ENCODE peak calls at places on chromosome 1, in seven cellular contexts. Z is EL, R is Karpas-422, C is retina, W is T-helper 22 cell, F is cardiac fibroblast, S is NCI-H1436. L is an unnamed sample.
A peak's percentile ranks its signal among the peaks of the same experiment; 100 is the strongest.

GRCh38 chr1:230205719-230206198 is 138.7 kb downstream of the GALNT2 start:
- DNase-seq in Z (no peak), R (no peak), C (no peak), W (no peak), F (peak; percentile 62), S (no peak), L (no peak)

GRCh38 chr1:23807453-23807852 is 6.9 kb upstream of the GALE start:
- DNase-seq in Z (no peak), R (no peak), C (no peak), W (no peak), F (no peak), S (no peak), L (no peak)

GRCh38 chr1:25431495-25432363 is 1.0 kb downstream of the MACO1 start:
- DNase-seq in Z (peak; percentile 18), R (peak; percentile 59), C (peak; percentile 50), W (no peak), F (no peak), S (no peak), L (no peak)

GRCh38 chr1:31868862-31869261 is 53.0 kb upstream of the SPOCD1 start:
- DNase-seq in Z (no peak), R (no peak), C (no peak), W (no peak), F (no peak), S (no peak), L (no peak)

GRCh38 chr1:24850353-24850905 is 79.6 kb downstream of the RUNX3 start:
- DNase-seq in Z (peak; percentile 41), R (no peak), C (no peak), W (no peak), F (peak; percentile 57), S (no peak), L (peak; percentile 25)

GRCh38 chr1:185565314-185565713 is 168.9 kb upstream of the HMCN1 start:
- DNase-seq in Z (peak; percentile 92), R (no peak), C (no peak), W (no peak), F (peak; percentile 55), S (no peak), L (peak; percentile 58)

GRCh38 chr1:40840526-40841323 is 21.4 kb downstream of the CITED4 start:
- DNase-seq in Z (no peak), R (no peak), C (no peak), W (no peak), F (no peak), S (no peak), L (no peak)

GRCh38 chr1:110153407-110153950 is 3.2 kb downstream of the SLC6A17 start:
- DNase-seq in Z (no peak), R (no peak), C (no peak), W (no peak), F (no peak), S (no peak), L (no peak)

GRCh38 chr1:81547912-81548303 is 252.8 kb upstream of the ADGRL2 start:
- DNase-seq in Z (no peak), R (no peak), C (no peak), W (no peak), F (peak; percentile 19), S (no peak), L (no peak)

GRCh38 chr1:18738617-18739016 is 108.0 kb downstream of the PAX7 start:
- DNase-seq in Z (no peak), R (no peak), C (no peak), W (no peak), F (no peak), S (no peak), L (no peak)

GRCh38 chr1:173749137-173749536 is 34.4 kb downstream of the KLHL20 start:
- DNase-seq in Z (no peak), R (no peak), C (no peak), W (no peak), F (no peak), S (no peak), L (no peak)

GRCh38 chr1:98201640-98202039 is 280.8 kb upstream of the DPYD start:
- DNase-seq in Z (peak; percentile 78), R (no peak), C (no peak), W (no peak), F (peak; percentile 48), S (no peak), L (peak; percentile 5)

GRCh38 chr1:165481820-165482532 is 37.0 kb upstream of the RXRG start:
- DNase-seq in Z (peak; percentile 90), R (no peak), C (no peak), W (no peak), F (peak; percentile 67), S (no peak), L (peak; percentile 94)

GRCh38 chr1:82160036-82160435 is 359.3 kb downstream of the ADGRL2 start:
- DNase-seq in Z (peak; percentile 31), R (no peak), C (no peak), W (no peak), F (no peak), S (no peak), L (peak; percentile 78)

GRCh38 chr1:24442764-24443163 is 27.2 kb downstream of the NIPAL3 start:
- DNase-seq in Z (no peak), R (no peak), C (no peak), W (no peak), F (peak; percentile 46), S (no peak), L (no peak)

GRCh38 chr1:70487910-70488665 is 77.0 kb downstream of the CTH start:
- DNase-seq in Z (peak; percentile 55), R (peak; percentile 85), C (peak; percentile 50), W (no peak), F (peak; percentile 42), S (peak; percentile 14), L (peak; percentile 37)

GRCh38 chr1:36585760-36586072 is 103.0 kb upstream of the CSF3R start:
- DNase-seq in Z (no peak), R (no peak), C (no peak), W (no peak), F (no peak), S (no peak), L (peak; percentile 10)

GRCh38 chr1:8439015-8439702 is 121.2 kb downstream of the SLC45A1 start:
- DNase-seq in Z (peak; percentile 48), R (peak; percentile 92), C (peak; percentile 76), W (no peak), F (peak; percentile 92), S (peak; percentile 61), L (peak; percentile 66)

GRCh38 chr1:233897325-233898162 is 6.9 kb upstream of the SLC35F3 start:
- DNase-seq in Z (no peak), R (no peak), C (no peak), W (no peak), F (no peak), S (no peak), L (no peak)

GRCh38 chr1:58584082-58584895 is 7.2 kb upstream of the TACSTD2 start:
- DNase-seq in Z (peak; percentile 98), R (no peak), C (no peak), W (no peak), F (peak; percentile 95), S (no peak), L (peak; percentile 99)

GRCh38 chr1:230922620-230923019 is 54.3 kb upstream of the C1orf198 start:
- DNase-seq in Z (no peak), R (peak; percentile 49), C (no peak), W (no peak), F (peak; percentile 29), S (no peak), L (no peak)

GRCh38 chr1:1958071-1958541 is 39.0 kb upstream of the TMEM52 start:
- DNase-seq in Z (no peak), R (no peak), C (no peak), W (no peak), F (no peak), S (no peak), L (no peak)

GRCh38 chr1:2535455-2535854 is 5.4 kb upstream of the HES5 start:
- DNase-seq in Z (no peak), R (no peak), C (peak; percentile 81), W (no peak), F (no peak), S (no peak), L (no peak)

GRCh38 chr1:97077221-97077620 is 355.6 kb downstream of the PTBP2 start:
- DNase-seq in Z (no peak), R (no peak), C (no peak), W (no peak), F (no peak), S (no peak), L (no peak)

GRCh38 chr1:217076902-217077301 is 353.7 kb upstream of the ESRRG start:
- DNase-seq in Z (peak; percentile 44), R (no peak), C (peak; percentile 41), W (no peak), F (peak; percentile 16), S (peak; percentile 13), L (no peak)